ENCODE peak calls at places on chromosomes 5 and 9, in four cellular contexts. M is HFF-Myc, B is neural crest cell, L is BE2C. J is an unnamed sample.

GRCh38 chr5:103424453-103425205 is 138.0 kb downstream of the NUDT12 start:
- DNase-seq in B (no peak), L (no peak), M (peak), J (no peak)

GRCh38 chr5:141001854-141002666 is 35.8 kb downstream of the PCDHAC2 start:
- DNase-seq in M (no peak), B (peak), L (peak), J (peak)

GRCh38 chr5:34459908-34460307 is 196.2 kb upstream of the RAI14 start:
- DNase-seq in M (peak), B (no peak), L (no peak), J (no peak)

GRCh38 chr5:110077147-110077546 is 387.4 kb downstream of the MAN2A1 start:
- DNase-seq in B (no peak), L (no peak), M (no peak), J (no peak)

GRCh38 chr5:1815071-1815786 is 14.0 kb downstream of the NDUFS6 start:
- DNase-seq in L (no peak), B (no peak), M (no peak), J (no peak)

GRCh38 chr9:19496321-19496720 is 87.5 kb downstream of the ACER2 start:
- DNase-seq in L (no peak), B (no peak), M (no peak), J (no peak)

GRCh38 chr5:17816947-17817346 is 182.7 kb downstream of the TAF11L14 start:
- DNase-seq in L (no peak), B (no peak), M (no peak), J (no peak)

GRCh38 chr5:108216890-108217289 is 165.0 kb downstream of the FBXL17 start:
- DNase-seq in L (no peak), B (no peak), M (no peak), J (no peak)

GRCh38 chr5:143741418-143741817 is 70.5 kb upstream of the HMHB1 start:
- DNase-seq in L (no peak), B (no peak), M (no peak), J (no peak)

GRCh38 chr9:127382541-127382940 is 14.4 kb upstream of the SLC2A8 start:
- DNase-seq in B (no peak), L (no peak), M (no peak), J (no peak)

DNA sequence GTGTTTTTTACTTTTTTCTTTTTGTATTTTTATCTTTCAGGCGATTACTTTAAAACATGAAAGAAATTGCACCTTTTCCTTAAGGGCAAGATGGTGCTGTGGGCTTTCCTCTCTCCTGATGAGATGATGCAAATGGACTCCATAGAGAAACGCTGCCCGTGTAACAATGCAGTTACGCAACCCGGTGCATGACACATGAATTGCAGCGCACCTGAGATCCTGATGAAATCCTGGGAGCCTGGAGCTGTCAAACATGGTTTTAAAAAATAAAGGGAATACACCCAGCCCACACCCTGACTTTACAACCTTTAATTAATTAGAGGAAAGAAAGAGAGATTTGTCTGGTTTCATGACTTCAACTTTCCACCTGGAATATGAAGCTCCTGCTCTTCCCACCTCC is 179.3 kb downstream of the AUH start:
- DNase-seq in B (no peak), M (no peak), L (no peak), J (no peak)
- TF ChIP-seq CTCF in B (no peak), M (no peak), L (no peak), J (no peak)

DNA sequence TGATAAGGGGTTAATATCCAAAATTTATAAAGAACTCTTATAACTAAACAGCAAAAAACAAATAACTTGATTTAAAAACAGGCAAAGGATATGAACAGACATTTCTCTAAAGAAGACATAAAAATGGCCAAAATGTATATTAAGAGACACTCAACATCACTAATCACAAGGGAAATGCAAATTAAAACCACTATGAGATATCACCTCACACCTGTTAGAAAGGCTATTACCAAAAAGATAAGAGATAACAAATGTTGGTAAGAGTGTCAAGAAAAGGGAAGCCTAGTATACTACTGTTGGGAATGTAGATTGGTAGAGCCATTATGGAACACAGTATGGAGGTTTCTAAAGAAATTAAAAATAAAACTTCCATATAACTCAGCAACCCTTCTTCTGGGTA is 19.4 kb upstream of the SH3TC2 start:
- DNase-seq in L (no peak), M (no peak), B (no peak), J (no peak)
- TF ChIP-seq CTCF in L (no peak), M (no peak), B (no peak), J (no peak)

GRCh38 chr9:137665697-137666504 is 47.1 kb downstream of the EHMT1 start:
- DNase-seq in M (no peak), B (peak), L (no peak), J (no peak)
- TF ChIP-seq CTCF in M (peak), B (peak), L (no peak), J (no peak)

DNA sequence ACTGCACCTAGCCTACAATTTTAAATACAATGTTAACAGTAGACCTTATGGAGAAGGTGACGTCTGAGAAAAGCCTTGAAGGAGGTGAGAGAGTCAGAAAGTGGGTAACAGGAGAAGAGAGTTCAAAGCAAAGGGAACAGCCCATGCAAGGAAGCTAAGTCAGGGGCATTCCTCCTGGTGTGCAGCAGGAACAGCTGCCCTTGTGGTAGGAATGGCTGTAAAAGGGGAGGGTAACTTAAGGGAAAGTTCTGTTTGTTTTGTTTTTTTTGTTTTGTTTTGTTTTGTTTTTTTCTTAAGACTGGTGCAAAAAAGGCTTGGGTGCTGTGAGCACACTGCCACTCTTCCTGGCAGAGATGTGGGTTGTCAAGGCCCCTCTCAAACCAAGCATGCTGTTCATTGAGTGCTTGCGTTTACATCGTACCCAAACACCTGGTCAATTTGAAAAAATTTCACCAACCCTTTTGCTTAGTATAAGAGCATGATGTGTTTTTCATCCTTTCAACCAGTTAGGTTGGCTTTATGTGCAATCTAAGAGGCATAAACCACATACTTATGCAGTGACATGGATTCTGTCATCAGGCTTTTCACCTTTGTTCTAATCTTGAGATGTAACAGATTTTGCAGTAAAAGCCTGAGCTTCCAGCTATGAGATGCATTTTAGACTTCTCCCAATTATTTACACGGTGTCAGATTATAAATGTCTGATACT is 279.7 kb downstream of the GLIS3 start:
- DNase-seq in B (no peak), M (no peak), L (no peak), J (no peak)
- TF ChIP-seq CTCF in B (no peak), M (no peak), L (no peak), J (no peak)

J was measured in endothelial cell.